ENCODE peak calls at places on chromosomes 3 and 15, in ten cellular contexts. F, B, O, R, J, T, M, D, N and V are unnamed samples.

GRCh38 chr3:127550758-127551157 is 39.8 kb downstream of the TPRA1 start:
- DNase-seq in F (no peak), B (no peak), O (no peak), R (no peak), J (no peak), T (no peak), M (no peak), D (no peak), N (no peak), V (no peak)

GRCh38 chr15:49495993-49496747 is 73.1 kb downstream of the FGF7 start:
- DNase-seq in F (no peak), B (no peak), O (no peak), R (no peak), J (no peak), T (no peak), M (no peak), D (no peak), N (peak), V (no peak)

GRCh38 chr3:195450731-195451229 is 8.0 kb upstream of the ACAP2 start:
- DNase-seq in F (no peak), B (no peak), O (no peak), R (no peak), J (peak), T (no peak), M (no peak), D (peak), N (peak), V (no peak)

GRCh38 chr3:183033746-183034145 is 53.4 kb upstream of the DCUN1D1 start:
- DNase-seq in F (no peak), B (no peak), O (no peak), R (no peak), J (no peak), T (no peak), M (no peak), D (no peak), N (peak), V (peak)

GRCh38 chr3:139113231-139113749 is 68.6 kb upstream of the PRR23C start:
- DNase-seq in F (no peak), B (no peak), O (no peak), R (peak), J (peak), T (no peak), M (no peak), D (no peak), N (no peak), V (no peak)

GRCh38 chr15:77036537-77037474 is 34.1 kb downstream of the TSPAN3 start:
- DNase-seq in F (no peak), B (no peak), O (peak), R (no peak), J (peak), T (peak), M (peak), D (peak), N (no peak), V (no peak)

GRCh38 chr15:90036806-90037509 is 35.8 kb downstream of the ZNF710 start:
- DNase-seq in F (no peak), B (no peak), O (no peak), R (no peak), J (no peak), T (peak), M (no peak), D (peak), N (no peak), V (no peak)

GRCh38 chr3:7309707-7310106 is 448.8 kb downstream of the GRM7 start:
- DNase-seq in F (peak), B (no peak), O (no peak), R (no peak), J (no peak), T (no peak), M (no peak), D (peak), N (no peak), V (no peak)

GRCh38 chr3:187519428-187519890 is 150.7 kb downstream of the SST start:
- DNase-seq in F (no peak), B (no peak), O (no peak), R (no peak), J (peak), T (no peak), M (no peak), D (no peak), N (no peak), V (peak)

GRCh38 chr3:113249111-113249510 is 37.8 kb downstream of the BOC start:
- DNase-seq in F (no peak), B (no peak), O (no peak), R (no peak), J (no peak), T (no peak), M (no peak), D (peak), N (peak), V (peak)

GRCh38 chr3:126295407-126295939 is 61.7 kb downstream of the KLF15 start:
- DNase-seq in F (no peak), B (no peak), O (no peak), R (no peak), J (no peak), T (no peak), M (no peak), D (peak), N (no peak), V (no peak)

GRCh38 chr3:130692455-130692854 is 54.2 kb downstream of the PIK3R4 start:
- DNase-seq in F (no peak), B (no peak), O (no peak), R (no peak), J (no peak), T (no peak), M (no peak), D (no peak), N (peak), V (no peak)

GRCh38 chr15:68730491-68731317 is 90.0 kb downstream of the ANP32A start:
- DNase-seq in F (peak), B (no peak), O (peak), R (peak), J (peak), T (no peak), M (no peak), D (peak), N (peak), V (peak)

GRCh38 chr15:57922780-57923179 is 142.7 kb downstream of the ALDH1A2 start:
- DNase-seq in F (peak), B (no peak), O (peak), R (no peak), J (no peak), T (no peak), M (no peak), D (no peak), N (no peak), V (no peak)

GRCh38 chr3:122665226-122665786 is 15.3 kb upstream of the PARP14 start:
- DNase-seq in F (no peak), B (no peak), O (no peak), R (no peak), J (no peak), T (no peak), M (no peak), D (no peak), N (no peak), V (no peak)

GRCh38 chr3:111246967-111247760 is 175.5 kb downstream of the NECTIN3 start:
- DNase-seq in F (no peak), B (no peak), O (no peak), R (no peak), J (no peak), T (no peak), M (no peak), D (no peak), N (peak), V (peak)

GRCh38 chr3:156304406-156304805 is 184.0 kb downstream of the KCNAB1 start:
- DNase-seq in F (no peak), B (no peak), O (no peak), R (no peak), J (no peak), T (no peak), M (no peak), D (no peak), N (peak), V (no peak)

GRCh38 chr15:89963301-89964288 is 37.5 kb upstream of the ZNF710 start:
- DNase-seq in F (no peak), B (no peak), O (peak), R (no peak), J (no peak), T (no peak), M (no peak), D (no peak), N (no peak), V (no peak)

GRCh38 chr15:88656760-88657221 is 18.0 kb downstream of the ISG20 start:
- DNase-seq in F (no peak), B (peak), O (peak), R (no peak), J (no peak), T (no peak), M (no peak), D (peak), N (no peak), V (no peak)

GRCh38 chr15:92012368-92012629 is 158.8 kb downstream of the SLCO3A1 start:
- DNase-seq in F (no peak), B (no peak), O (no peak), R (no peak), J (no peak), T (no peak), M (no peak), D (no peak), N (peak), V (peak)

GRCh38 chr3:159200176-159200575 is 398.3 kb downstream of the MFSD1 start:
- DNase-seq in F (no peak), B (no peak), O (no peak), R (no peak), J (no peak), T (no peak), M (no peak), D (no peak), N (no peak), V (peak)

GRCh38 chr3:195110647-195111321 is 160.2 kb downstream of the XXYLT1 start:
- DNase-seq in F (peak), B (no peak), O (no peak), R (peak), J (no peak), T (no peak), M (peak), D (peak), N (no peak), V (no peak)

GRCh38 chr15:98850991-98851776 is 156.4 kb downstream of the PGPEP1L start:
- DNase-seq in F (peak), B (no peak), O (peak), R (peak), J (peak), T (peak), M (peak), D (peak), N (peak), V (peak)

GRCh38 chr3:32203854-32204253 is 34.6 kb upstream of the CMTM8 start:
- DNase-seq in F (no peak), B (no peak), O (no peak), R (peak), J (no peak), T (no peak), M (no peak), D (no peak), N (peak), V (no peak)

GRCh38 chr15:98785796-98786581 is 137.7 kb downstream of the IGF1R start:
- DNase-seq in F (no peak), B (no peak), O (peak), R (no peak), J (no peak), T (no peak), M (no peak), D (no peak), N (no peak), V (no peak)

GRCh38 chr15:68411735-68412134 is 20.2 kb downstream of the ITGA11 start:
- DNase-seq in F (no peak), B (no peak), O (no peak), R (no peak), J (peak), T (no peak), M (no peak), D (no peak), N (no peak), V (no peak)

GRCh38 chr3:78589778-78590177 is 1178.0 kb downstream of the ROBO1 start:
- DNase-seq in F (no peak), B (no peak), O (no peak), R (no peak), J (no peak), T (no peak), M (no peak), D (no peak), N (no peak), V (no peak)

DNA sequence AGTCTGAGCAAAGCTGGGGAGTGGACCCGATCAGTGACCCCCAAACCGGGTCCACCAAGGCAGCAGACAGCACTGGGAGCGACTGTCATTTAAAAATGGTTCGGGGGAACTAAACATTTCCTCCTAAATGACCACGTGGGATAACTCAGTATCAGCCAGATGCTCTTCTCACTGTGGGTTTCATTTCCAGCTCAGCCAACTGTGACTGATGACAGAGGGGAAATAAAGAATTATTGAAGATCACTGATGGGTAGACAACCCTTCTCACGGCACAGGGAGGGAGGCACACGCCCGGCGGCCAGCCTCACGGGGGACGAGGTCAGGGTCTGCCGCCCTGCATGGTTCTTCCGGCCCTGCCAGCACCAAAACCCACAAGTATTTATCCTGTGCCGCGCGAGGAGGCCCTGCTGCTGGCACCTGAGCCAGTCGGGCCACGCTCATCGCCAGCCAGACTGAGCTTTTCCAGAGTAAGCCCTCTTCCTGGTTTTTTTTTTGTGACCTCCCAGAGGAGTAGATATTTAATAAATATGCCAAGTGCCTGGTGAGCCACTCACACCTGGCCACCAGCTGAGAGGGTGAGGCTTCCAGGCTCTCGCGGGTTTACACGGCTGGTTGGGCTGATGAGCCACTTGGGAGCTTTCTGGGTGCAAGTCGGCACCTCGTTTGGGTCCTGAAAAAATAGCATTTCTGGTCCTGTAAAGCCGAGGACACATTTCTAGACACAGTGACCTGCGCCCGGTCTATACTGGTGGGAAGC is 6.2 kb downstream of the MELTF start:
- DNase-seq in F (no peak), B (peak), O (no peak), R (no peak), J (no peak), T (peak), M (no peak), D (no peak), N (no peak), V (no peak)
- TF ChIP-seq POLR2A in F (no peak), B (no peak), O (no peak), R (no peak), J (no peak), T (no peak), M (no peak), D (no peak), N (no peak), V (no peak)

DNA sequence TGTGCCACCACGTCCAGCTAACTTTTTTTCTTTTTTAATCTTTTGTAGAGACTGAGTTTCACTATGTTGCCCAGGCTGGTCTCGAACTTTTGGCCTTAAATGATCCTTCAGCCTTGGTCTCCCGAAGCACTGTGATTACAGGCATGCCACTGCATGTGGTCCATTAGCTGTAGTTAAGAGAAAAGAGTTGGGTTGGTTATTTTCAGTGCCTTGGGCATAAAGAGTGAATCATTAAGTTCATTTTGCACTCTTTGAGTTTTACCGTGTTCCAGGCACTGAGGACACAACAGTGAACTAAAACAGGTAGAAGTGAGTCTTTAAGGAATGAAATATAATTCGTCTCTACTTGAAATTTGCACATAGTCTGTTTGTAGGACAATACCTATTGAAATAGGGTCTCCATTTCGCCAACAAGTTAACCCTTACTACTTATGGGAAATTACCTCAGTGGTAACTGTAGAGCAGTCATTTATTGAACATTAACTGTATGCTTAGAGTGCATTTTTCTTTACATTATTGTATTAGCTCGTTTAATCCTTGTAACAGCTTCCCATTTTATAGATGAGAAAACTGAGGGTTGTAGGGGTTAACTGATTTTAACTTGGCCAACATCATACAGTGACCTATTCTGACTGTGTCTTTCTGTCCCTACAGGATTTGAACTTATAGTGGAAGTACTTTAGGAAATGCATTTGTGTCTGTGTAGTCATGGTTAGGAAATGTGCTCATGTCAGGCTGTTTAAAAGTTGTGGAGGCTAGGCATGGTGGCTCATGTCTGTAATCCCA is 22.7 kb upstream of the TRAK1 start:
- DNase-seq in F (no peak), B (no peak), O (no peak), R (no peak), J (no peak), T (no peak), M (no peak), D (no peak), N (no peak), V (no peak)
- TF ChIP-seq POLR2A in F (no peak), B (no peak), O (no peak), R (no peak), J (no peak), T (no peak), M (no peak), D (no peak), N (no peak), V (no peak)

GRCh38 chr3:129119365-129120100 is 2.1 kb downstream of the RAB43 start:
- DNase-seq in F (peak), B (no peak), O (peak), R (no peak), J (no peak), T (peak), M (no peak), D (no peak), N (no peak), V (no peak)

GRCh38 chr3:129118745-129119144 is 2.9 kb downstream of the RAB43 start:
- DNase-seq in F (no peak), B (no peak), O (no peak), R (no peak), J (no peak), T (no peak), M (no peak), D (no peak), N (no peak), V (no peak)

GRCh38 chr3:129121016-129121791 is 400 bp downstream of the RAB43 start:
- DNase-seq in F (no peak), B (no peak), O (peak), R (no peak), J (no peak), T (no peak), M (no peak), D (no peak), N (peak), V (no peak)

GRCh38 chr3:129121792-129122696 is at the start of gene RAB43:
- DNase-seq in F (peak), B (peak), O (peak), R (peak), J (peak), T (peak), M (peak), D (peak), N (peak), V (peak)

DNA sequence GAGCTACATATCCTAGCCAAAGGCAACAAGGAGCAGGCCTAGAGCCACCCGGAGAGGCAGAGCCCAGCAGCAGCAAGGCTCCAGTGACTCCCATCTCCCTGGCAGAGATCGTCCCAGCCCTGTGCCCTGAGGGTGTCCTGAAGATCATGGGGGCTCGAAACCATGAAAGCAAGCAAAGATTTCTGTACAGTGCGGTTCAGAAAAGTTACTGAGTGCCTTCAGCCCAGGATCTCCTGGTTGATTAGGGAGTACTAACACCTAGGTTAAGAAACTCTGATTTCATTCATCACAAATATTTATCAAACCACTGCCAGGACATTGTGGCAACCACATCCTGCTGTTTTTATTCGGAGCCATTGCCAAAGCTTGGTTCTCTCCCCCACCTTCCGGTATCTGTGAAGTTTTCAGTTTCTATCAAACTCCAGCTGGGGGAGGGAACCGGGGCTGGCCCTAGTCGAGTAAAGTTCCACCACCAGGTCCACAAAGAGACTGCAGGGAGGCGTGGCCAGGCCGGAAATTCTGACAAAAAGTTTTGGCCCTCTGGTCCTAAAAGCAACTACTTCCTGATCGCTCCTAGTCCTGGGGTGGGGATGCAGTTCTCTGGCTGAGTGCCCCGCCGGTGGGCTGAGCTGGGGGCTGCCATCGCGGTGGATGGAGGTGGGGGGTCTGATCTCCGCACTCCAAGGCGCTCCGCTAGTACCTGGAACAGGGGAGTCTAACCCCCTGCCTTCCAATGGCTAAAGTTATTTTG is 1.2 kb downstream of the RAB43 start:
- DNase-seq in F (peak), B (peak), O (peak), R (peak), J (peak), T (peak), M (peak), D (peak), N (peak), V (peak)
- TF ChIP-seq POLR2A in F (peak), B (peak), O (no peak), R (peak), J (peak), T (peak), M (peak), D (no peak), N (peak), V (peak)

GRCh38 chr15:74412159-74412558 is 21.6 kb downstream of the SEMA7A start:
- DNase-seq in F (no peak), B (no peak), O (no peak), R (no peak), J (no peak), T (no peak), M (no peak), D (no peak), N (no peak), V (no peak)
- TF ChIP-seq POLR2A in F (no peak), B (no peak), O (no peak), R (no peak), J (no peak), T (no peak), M (no peak), D (no peak), N (no peak), V (no peak)